ENCODE peak calls at places on chromosomes 13 and 19, in eight cellular contexts. O is cardiac muscle cell, C is HFF-Myc, A is tibial artery, W is BE2C, T is PC-3, E is nephron progenitor cell, Q is HFFc6. D is an unnamed sample.

GRCh38 chr13:46134961-46135522 is 30.2 kb upstream of the CPB2 start:
- DNase-seq in O (peak), C (peak), A (no peak), W (no peak), T (peak), E (peak), Q (no peak), D (peak)

GRCh38 chr13:33723772-33724435 is 94.0 kb upstream of the RFC3 start:
- DNase-seq in O (peak), C (peak), A (peak), W (peak), T (peak), E (peak), Q (peak), D (peak)

GRCh38 chr19:55076321-55076720 is 652 bp downstream of the EPS8L1 start:
- DNase-seq in O (no peak), C (no peak), A (no peak), W (no peak), T (no peak), E (no peak), Q (no peak), D (no peak)

GRCh38 chr19:56566904-56567273 is 379 bp upstream of the ZNF470 start:
- DNase-seq in O (no peak), C (peak), A (peak), W (peak), T (no peak), E (peak), Q (peak), D (no peak)

GRCh38 chr13:92719868-92720267 is 506.7 kb upstream of the GPC6 start:
- DNase-seq in O (peak), C (no peak), A (no peak), W (no peak), T (no peak), E (no peak), Q (no peak), D (no peak)

GRCh38 chr13:24502567-24503375 is 9.8 kb downstream of the PARP4 start:
- DNase-seq in O (no peak), C (peak), A (peak), W (no peak), T (peak), E (no peak), Q (peak), D (peak)

GRCh38 chr19:44587863-44588752 is 25.3 kb upstream of the IGSF23 start:
- DNase-seq in O (no peak), C (peak), A (no peak), W (no peak), T (peak), E (no peak), Q (peak), D (peak)

GRCh38 chr13:111550062-111550461 is 229.6 kb downstream of the TEX29 start:
- DNase-seq in O (no peak), C (no peak), A (no peak), W (no peak), T (no peak), E (no peak), Q (no peak), D (no peak)

GRCh38 chr19:33883869-33884519 is 87.3 kb downstream of the KCTD15 start:
- DNase-seq in O (no peak), C (no peak), A (no peak), W (peak), T (peak), E (no peak), Q (no peak), D (no peak)

GRCh38 chr13:30396434-30397075 is 25.7 kb upstream of the UBE2L5 start:
- DNase-seq in O (no peak), C (no peak), A (no peak), W (no peak), T (peak), E (no peak), Q (peak), D (no peak)

GRCh38 chr13:33999830-34000605 is 182.1 kb downstream of the RFC3 start:
- DNase-seq in O (no peak), C (no peak), A (no peak), W (no peak), T (peak), E (no peak), Q (no peak), D (no peak)

GRCh38 chr19:49453757-49454248 is 778 bp downstream of the ALDH16A1 start:
- DNase-seq in O (no peak), C (no peak), A (no peak), W (no peak), T (no peak), E (no peak), Q (no peak), D (no peak)

GRCh38 chr13:36919206-36919832 is 719 bp downstream of the SMAD9 start:
- DNase-seq in O (peak), C (no peak), A (peak), W (peak), T (peak), E (peak), Q (peak), D (peak)

GRCh38 chr19:20565321-20566018 is at the start of gene ZNF737:
- DNase-seq in O (peak), C (peak), A (peak), W (peak), T (peak), E (peak), Q (peak), D (peak)
- TF ChIP-seq CTCF in O (peak), C (peak), A (peak), W (peak), T (no peak), E (no peak), Q (peak), D (no peak)

GRCh38 chr19:28318469-28319179 is 894.3 kb downstream of the UQCRFS1 start:
- DNase-seq in O (no peak), C (no peak), A (no peak), W (no peak), T (no peak), E (no peak), Q (no peak), D (no peak)

GRCh38 chr19:28314771-28315170 is 898.2 kb downstream of the UQCRFS1 start:
- DNase-seq in O (no peak), C (no peak), A (no peak), W (no peak), T (no peak), E (no peak), Q (no peak), D (no peak)

GRCh38 chr19:28316464-28316863 is 896.5 kb downstream of the UQCRFS1 start:
- DNase-seq in O (no peak), C (no peak), A (no peak), W (no peak), T (no peak), E (no peak), Q (no peak), D (no peak)

GRCh38 chr19:28319918-28320317 is 893.0 kb downstream of the UQCRFS1 start:
- DNase-seq in O (no peak), C (no peak), A (no peak), W (no peak), T (no peak), E (no peak), Q (no peak), D (no peak)

GRCh38 chr19:28319208-28319607 is 893.7 kb downstream of the UQCRFS1 start:
- DNase-seq in O (no peak), C (no peak), A (no peak), W (no peak), T (no peak), E (no peak), Q (no peak), D (no peak)
- TF ChIP-seq CTCF in O (no peak), C (no peak), A (no peak), W (no peak), T (no peak), E (no peak), Q (no peak), D (no peak)

GRCh38 chr19:14073232-14073924 is 792 bp downstream of the MISP3 start:
- DNase-seq in O (peak), C (no peak), A (peak), W (peak), T (peak), E (peak), Q (peak), D (peak)
- TF ChIP-seq CTCF in O (peak), C (peak), A (peak), W (peak), T (peak), E (no peak), Q (peak), D (peak)

DNA sequence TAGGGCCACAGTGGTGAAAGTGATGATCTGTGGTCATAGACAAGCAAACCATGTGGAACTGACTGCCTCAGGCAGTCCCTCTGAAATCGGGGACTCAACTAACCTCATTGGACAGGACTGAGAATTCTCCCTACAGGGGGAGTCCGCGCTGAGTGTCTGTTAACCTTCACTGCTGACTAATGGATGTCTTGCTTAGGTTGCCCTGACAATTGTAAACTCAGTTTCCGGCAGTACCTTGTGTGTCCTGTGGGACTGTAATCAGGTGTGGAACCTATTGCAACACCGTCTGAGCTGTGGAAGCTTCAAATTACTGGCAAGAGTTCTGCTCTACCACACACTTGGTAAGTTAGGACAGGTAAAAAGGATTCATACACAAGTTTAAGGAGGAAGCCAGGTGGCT is 21.8 kb downstream of the ZNF77 start:
- DNase-seq in O (no peak), C (no peak), A (no peak), W (peak), T (peak), E (no peak), Q (peak), D (peak)
- TF ChIP-seq CTCF in O (no peak), C (no peak), A (no peak), W (no peak), T (peak), E (no peak), Q (peak), D (no peak)

GRCh38 chr13:114017028-114017630 is 43.3 kb upstream of the C13orf46 start:
- DNase-seq in O (no peak), C (no peak), A (no peak), W (peak), T (peak), E (no peak), Q (no peak), D (peak)
- TF ChIP-seq CTCF in O (peak), C (peak), A (no peak), W (peak), T (peak), E (peak), Q (peak), D (no peak)

D was measured in MCF 10A.